ENCODE peak calls at places on chromosome 9, in four cellular contexts. Y is HCT116, H is HepG2, S is K562. F is an unnamed sample.

GRCh38 chr9:90641868-90642558 is 611 bp downstream of the DIRAS2 start:
- DNase-seq in Y (no peak), H (no peak), S (no peak), F (no peak)

GRCh38 chr9:76371901-76372300 is 22.3 kb downstream of the RFK start:
- DNase-seq in Y (no peak), H (no peak), S (no peak), F (no peak)

GRCh38 chr9:77449177-77450092 is 198.7 kb downstream of the GNA14 start:
- DNase-seq in Y (no peak), H (no peak), S (no peak), F (no peak)

GRCh38 chr9:112059145-112059979 is 115.7 kb downstream of the SUSD1 start:
- DNase-seq in Y (no peak), H (peak; percentile 62), S (no peak), F (no peak)

GRCh38 chr9:83334320-83334719 is 203.9 kb downstream of the FRMD3 start:
- DNase-seq in Y (peak; percentile 42), H (peak; percentile 64), S (peak; percentile 54), F (peak; percentile 12)

GRCh38 chr9:99181206-99181605 is 40.5 kb downstream of the ALG2 start:
- DNase-seq in Y (no peak), H (no peak), S (no peak), F (no peak)

GRCh38 chr9:15306068-15306756 is 804 bp downstream of the TTC39B start:
- DNase-seq in Y (no peak), H (peak; percentile 59), S (no peak), F (no peak)

GRCh38 chr9:132507670-132508469 is 74.5 kb upstream of the BARHL1 start:
- DNase-seq in Y (peak; percentile 37), H (peak; percentile 35), S (peak; percentile 81), F (peak; percentile 32)

GRCh38 chr9:121156263-121156731 is 45.4 kb downstream of the RAB14 start:
- DNase-seq in Y (no peak), H (no peak), S (no peak), F (no peak)

GRCh38 chr9:71743884-71744283 is 24.4 kb downstream of the CEMIP2 start:
- DNase-seq in Y (no peak), H (no peak), S (no peak), F (no peak)
- H3K4me1 ChIP-seq in Y (peaks cover 7% of the 10 kb centered on the region), H (peaks cover 64% of the 10 kb centered on the region), S (no peaks in the 10 kb centered on the region), F (no peaks in the 10 kb centered on the region)

DNA sequence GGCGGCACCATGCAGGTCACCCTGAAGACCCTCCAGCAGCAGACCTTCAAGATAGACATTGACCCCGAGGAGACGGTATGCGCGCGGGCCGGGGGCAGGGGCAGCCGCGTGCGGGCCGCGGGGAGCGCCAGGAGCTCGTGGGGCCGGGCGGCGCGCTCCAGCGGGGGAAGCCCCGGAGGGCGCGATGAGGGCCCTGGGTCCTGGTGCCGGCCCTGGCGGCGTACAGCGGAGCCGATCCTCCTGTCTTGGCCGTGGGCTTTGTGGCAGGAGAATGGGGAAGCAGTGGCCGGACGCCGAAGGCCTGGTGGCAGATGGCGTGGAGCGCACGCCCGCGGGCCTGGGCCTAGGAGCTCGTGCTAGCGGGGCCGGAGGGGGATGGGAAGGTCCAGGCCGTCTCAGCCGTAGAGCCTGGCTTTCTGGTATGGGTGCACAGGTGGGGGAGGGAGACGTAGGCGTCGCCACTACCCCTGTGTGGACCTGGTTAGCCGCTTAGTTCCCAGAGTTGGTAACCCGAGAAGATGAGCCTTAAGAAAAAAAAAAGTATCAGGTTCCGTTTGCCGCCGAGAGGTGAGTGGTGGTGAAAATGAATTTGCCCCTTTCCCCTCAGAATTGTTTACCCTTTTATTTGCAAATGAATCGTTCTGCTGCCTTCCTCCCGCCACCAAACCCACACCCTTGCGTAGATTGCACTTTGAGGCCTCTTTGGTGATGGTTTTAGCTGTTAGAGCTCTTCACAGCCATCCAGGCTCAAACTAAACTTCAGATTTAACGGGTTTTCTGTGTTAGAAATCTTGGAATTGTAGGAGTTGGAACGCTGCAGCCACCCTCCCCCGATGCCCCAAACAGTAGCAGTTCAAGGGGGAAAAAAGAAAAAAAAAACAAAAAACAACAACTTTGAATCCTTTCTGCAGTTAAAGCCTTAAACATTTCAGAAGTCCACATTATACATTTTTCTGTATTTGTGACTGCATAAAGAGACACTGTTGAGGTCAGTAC is 840 bp downstream of the RAD23B start:
- DNase-seq in Y (peak; percentile 51), H (peak; percentile 73), S (peak; percentile 59), F (peak; percentile 13)
- TF ChIP-seq REST in Y (no peak), H (no peak), S (peak; percentile 13), F (no peak)

GRCh38 chr9:117232266-117232665 is 182.6 kb downstream of the ASTN2 start:
- DNase-seq in Y (no peak), H (no peak), S (no peak), F (no peak)

GRCh38 chr9:117234178-117234577 is 180.7 kb downstream of the ASTN2 start:
- DNase-seq in Y (no peak), H (no peak), S (no peak), F (no peak)

GRCh38 chr9:117232991-117233390 is 181.9 kb downstream of the ASTN2 start:
- DNase-seq in Y (no peak), H (no peak), S (no peak), F (no peak)
- TF ChIP-seq TCF7L2 in Y (no peak), H (no peak), S (no peak), F (no peak)

GRCh38 chr9:19618816-19619215 is 170.0 kb downstream of the SLC24A2 start:
- DNase-seq in Y (no peak), H (no peak), S (no peak), F (no peak)
- H3K4me1 ChIP-seq in Y (no peaks in the 10 kb centered on the region), H (no peaks in the 10 kb centered on the region), S (no peaks in the 10 kb centered on the region), F (no peaks in the 10 kb centered on the region)

GRCh38 chr9:134267305-134268265 is 58.7 kb upstream of the RXRA start:
- DNase-seq in Y (no peak), H (peak; percentile 23), S (no peak), F (no peak)
- TF ChIP-seq REST in Y (no peak), H (peak; percentile 18), S (no peak), F (no peak)